ENCODE peak calls at places on chromosome 2, in five cellular contexts. R is mucosa of descending colon, A is transverse colon, E is T47D, M is AG20443. P is an unnamed sample.

GRCh38 chr2:159381574-159381973 is 95.1 kb upstream of the WDSUB1 start:
- DNase-seq in R (peak; percentile 21), A (no peak), E (no peak), M (no peak), P (no peak)

GRCh38 chr2:20509766-20510490 is 63.1 kb downstream of the RHOB start:
- DNase-seq in R (peak; percentile 75), A (peak; percentile 61), E (peak; percentile 82), M (peak; percentile 50), P (no peak)

GRCh38 chr2:9110893-9111569 is 95.6 kb upstream of the ASAP2 start:
- DNase-seq in R (no peak), A (no peak), E (peak; percentile 9), M (no peak), P (no peak)

GRCh38 chr2:44763275-44763674 is 178.2 kb upstream of the SIX3 start:
- DNase-seq in R (no peak), A (no peak), E (peak; percentile 12), M (no peak), P (no peak)

GRCh38 chr2:10405441-10405840 is 42.7 kb downstream of the ODC1 start:
- DNase-seq in R (no peak), A (peak; percentile 49), E (peak; percentile 92), M (peak; percentile 93), P (peak; percentile 31)

GRCh38 chr2:160407393-160408204 is 86.0 kb downstream of the RBMS1 start:
- DNase-seq in R (peak; percentile 34), A (peak; percentile 46), E (peak; percentile 57), M (peak; percentile 86), P (no peak)

GRCh38 chr2:36399050-36399449 is 43.5 kb downstream of the CRIM1 start:
- DNase-seq in R (no peak), A (no peak), E (no peak), M (no peak), P (no peak)

GRCh38 chr2:54015809-54016703 is 45.3 kb upstream of the PSME4 start:
- DNase-seq in R (no peak), A (no peak), E (no peak), M (peak; percentile 80), P (no peak)

GRCh38 chr2:65514555-65515195 is 82.3 kb upstream of the SPRED2 start:
- DNase-seq in R (no peak), A (no peak), E (no peak), M (peak; percentile 56), P (no peak)

GRCh38 chr2:9135804-9136558 is 70.6 kb upstream of the ASAP2 start:
- DNase-seq in R (peak; percentile 23), A (no peak), E (no peak), M (peak; percentile 45), P (no peak)

GRCh38 chr2:206190689-206191088 is 31.0 kb downstream of the EEF1B2 start:
- DNase-seq in R (no peak), A (no peak), E (no peak), M (no peak), P (no peak)

GRCh38 chr2:184646177-184646576 is 47.8 kb downstream of the ZNF804A start:
- DNase-seq in R (no peak), A (no peak), E (peak; percentile 16), M (no peak), P (no peak)

GRCh38 chr2:69017080-69017479 is 4.1 kb downstream of the ANTXR1 start:
- DNase-seq in R (no peak), A (no peak), E (no peak), M (peak; percentile 71), P (no peak)

GRCh38 chr2:42921162-42921550 is 128.8 kb upstream of the HAAO start:
- DNase-seq in R (no peak), A (no peak), E (no peak), M (no peak), P (no peak)

GRCh38 chr2:118224144-118224887 is 136.0 kb downstream of the INSIG2 start:
- DNase-seq in R (peak; percentile 21), A (peak; percentile 27), E (no peak), M (peak; percentile 36), P (peak; percentile 28)